ENCODE peak calls at places on chromosomes 16 and 17, in seven cellular contexts. M is activated CD8-positive, alpha-beta memory T cell treated with anti-CD3 and anti-CD28 coated beads for 48 hours; V is RPMI7951; G is NCI-H1417; B is prostate gland; R is activated T-cell treated with anti-CD3 and anti-CD28 coated beads for 24 hours; C is WTC11. P is an unnamed sample.

GRCh38 chr16:21946889-21947635 is 6.1 kb upstream of the UQCRC2 start:
- DNase-seq in B (no peak), M (no peak), C (no peak), R (no peak), G (no peak), V (no peak), P (no peak)

GRCh38 chr16:50585331-50585776 is 37.2 kb downstream of the NKD1 start:
- DNase-seq in M (no peak), R (no peak), G (no peak), B (no peak), V (no peak), C (no peak), P (no peak)

GRCh38 chr16:378821-379182 is 3.0 kb downstream of the PGAP6 start:
- DNase-seq in C (no peak), R (no peak), G (no peak), B (no peak), M (no peak), V (no peak), P (no peak)

GRCh38 chr16:63592852-63593251 is 1529.0 kb downstream of the CDH11 start:
- DNase-seq in M (no peak), G (no peak), B (no peak), R (no peak), C (no peak), V (no peak), P (no peak)

GRCh38 chr16:75062135-75062943 is 54.2 kb downstream of the LDHD start:
- DNase-seq in B (no peak), C (no peak), R (no peak), M (no peak), V (no peak), G (no peak), P (no peak)

GRCh38 chr16:29024280-29024679 is 39.4 kb downstream of the LAT start:
- DNase-seq in M (no peak), C (no peak), B (no peak), V (no peak), R (no peak), G (no peak), P (no peak)

GRCh38 chr16:86647561-86647960 is 69.2 kb downstream of the FOXL1 start:
- DNase-seq in C (no peak), M (no peak), V (no peak), R (no peak), G (no peak), B (no peak), P (no peak)

GRCh38 chr17:58822148-58823050 is 66.7 kb downstream of the PPM1E start:
- DNase-seq in B (no peak), G (no peak), M (no peak), C (no peak), V (no peak), R (no peak), P (peak)

GRCh38 chr17:520447-521167 is 168.0 kb upstream of the RPH3AL start:
- DNase-seq in C (no peak), M (no peak), G (no peak), R (no peak), V (no peak), B (no peak), P (no peak)

GRCh38 chr16:73251608-73252007 is 203.7 kb upstream of the ZFHX3 start:
- DNase-seq in V (no peak), G (no peak), C (no peak), M (no peak), B (no peak), R (no peak), P (no peak)

GRCh38 chr16:80718480-80719220 is 85.7 kb downstream of the CDYL2 start:
- DNase-seq in G (peak), C (peak), B (peak), R (no peak), M (no peak), V (no peak), P (no peak)

GRCh38 chr16:9976641-9977040 is 205.6 kb downstream of the GRIN2A start:
- DNase-seq in G (no peak), M (no peak), B (no peak), R (no peak), V (peak), C (no peak), P (no peak)

GRCh38 chr17:28533091-28533670 is 19.2 kb downstream of the UNC119 start:
- DNase-seq in V (peak), M (no peak), C (no peak), G (no peak), R (no peak), B (peak), P (no peak)

GRCh38 chr16:16797239-16797638 is 418.3 kb downstream of the NPIPA7 start:
- DNase-seq in B (no peak), C (peak), M (no peak), G (no peak), V (peak), R (no peak), P (no peak)

GRCh38 chr17:47778184-47778635 is 43.4 kb downstream of the OSBPL7 start:
- DNase-seq in M (no peak), G (no peak), C (peak), B (no peak), R (no peak), V (no peak), P (peak)

GRCh38 chr16:81214745-81215166 is 23.7 kb upstream of the BCO1 start:
- DNase-seq in R (no peak), B (no peak), C (peak), G (no peak), M (no peak), V (peak), P (no peak)

GRCh38 chr16:69182730-69183416 is 4.1 kb upstream of the SNTB2 start:
- DNase-seq in B (peak), G (peak), V (no peak), M (no peak), C (no peak), R (no peak), P (no peak)

GRCh38 chr16:69932691-69933392 is 18.3 kb upstream of the CLEC18A start:
- DNase-seq in G (no peak), M (no peak), B (no peak), R (no peak), V (no peak), C (no peak), P (no peak)

GRCh38 chr17:78391843-78392242 is 13.4 kb downstream of the PGS1 start:
- DNase-seq in R (no peak), M (no peak), G (no peak), B (no peak), C (no peak), V (peak), P (no peak)

GRCh38 chr17:11318207-11318606 is 77.2 kb downstream of the SHISA6 start:
- DNase-seq in V (no peak), C (no peak), G (no peak), B (no peak), M (no peak), R (no peak), P (no peak)

GRCh38 chr17:7393613-7394451 is 493 bp downstream of the PLSCR3 start:
- DNase-seq in V (peak), M (no peak), C (peak), G (peak), R (peak), B (no peak), P (peak)

GRCh38 chr16:88195911-88196465 is 186.8 kb upstream of the ZNF469 start:
- DNase-seq in V (no peak), B (no peak), M (no peak), R (no peak), C (no peak), G (no peak), P (no peak)

GRCh38 chr17:57356722-57357391 is 100.5 kb downstream of the MSI2 start:
- DNase-seq in B (no peak), V (no peak), G (peak), C (no peak), R (no peak), M (no peak), P (peak)

GRCh38 chr17:76046064-76046463 is 19.0 kb upstream of the EVPL start:
- DNase-seq in B (no peak), R (no peak), M (no peak), C (no peak), V (no peak), G (no peak), P (no peak)

GRCh38 chr16:87828071-87828971 is 41.0 kb downstream of the SLC7A5 start:
- DNase-seq in M (no peak), B (no peak), V (no peak), C (no peak), R (peak), G (peak), P (no peak)

GRCh38 chr17:76137026-76137350 is 4.1 kb downstream of the FOXJ1 start:
- DNase-seq in R (no peak), V (no peak), M (no peak), G (no peak), B (no peak), C (peak), P (no peak)

GRCh38 chr17:39863918-39864746 is at the start of gene IKZF3:
- DNase-seq in C (peak), B (peak), V (peak), G (peak), R (peak), M (peak), P (peak)

GRCh38 chr17:681738-682137 is 32.9 kb downstream of the VPS53 start:
- DNase-seq in M (no peak), B (no peak), C (no peak), G (no peak), V (no peak), R (no peak), P (no peak)

GRCh38 chr16:68644715-68645493 is at the start of gene CDH3:
- DNase-seq in M (no peak), V (peak), G (peak), B (peak), C (peak), R (no peak), P (peak)